ENCODE peak calls at places on chromosome 21, in nine cellular contexts. B is GM23248; P is SW480; X is heart right ventricle; T is activated naive CD4-positive, alpha-beta T cell treated with anti-CD3 and anti-CD28 coated beads, Interleukin-2, amount 50 U/mL, for 72 hours; Y is effector memory CD8-positive, alpha-beta T cell; A is NCI-H187 treated with DMSO at 0.1 percent for 48 hours; L is substantia nigra; E is NAMALWA. I is an unnamed sample.

GRCh38 chr21:42278750-42279149 is 36.5 kb downstream of the TFF3 start:
- DNase-seq in B (no peak), P (no peak), X (no peak), T (no peak), Y (no peak), A (no peak), L (no peak), E (no peak), I (no peak)

GRCh38 chr21:38264581-38264980 is 7.8 kb downstream of the KCNJ15 start:
- DNase-seq in B (no peak), P (no peak), X (no peak), T (no peak), Y (no peak), A (no peak), L (no peak), E (no peak), I (no peak)

GRCh38 chr21:46035809-46036695 is 54.5 kb downstream of the COL6A1 start:
- DNase-seq in B (peak; percentile 89), P (no peak), X (peak; percentile 80), T (no peak), Y (no peak), A (no peak), L (no peak), E (no peak), I (no peak)

GRCh38 chr21:39885119-39885848 is 18.0 kb downstream of the PCP4 start:
- DNase-seq in B (no peak), P (peak; percentile 14), X (peak; percentile 46), T (no peak), Y (no peak), A (peak; percentile 82), L (peak; percentile 18), E (peak; percentile 16), I (no peak)

GRCh38 chr21:38766987-38767722 is 38.6 kb upstream of the ETS2 start:
- DNase-seq in B (no peak), P (no peak), X (no peak), T (peak; percentile 67), Y (peak; percentile 30), A (no peak), L (no peak), E (peak; percentile 84), I (peak; percentile 84)

GRCh38 chr21:14916676-14917141 is 148.1 kb downstream of the NRIP1 start:
- DNase-seq in B (no peak), P (no peak), X (no peak), T (no peak), Y (no peak), A (no peak), L (no peak), E (no peak), I (no peak)

GRCh38 chr21:46509760-46510159 is 51.1 kb downstream of the DIP2A start:
- DNase-seq in B (no peak), P (no peak), X (no peak), T (no peak), Y (no peak), A (no peak), L (no peak), E (no peak), I (no peak)

GRCh38 chr21:27564684-27565280 is 597.9 kb upstream of the ADAMTS5 start:
- DNase-seq in B (peak; percentile 55), P (peak; percentile 66), X (peak; percentile 43), T (no peak), Y (no peak), A (no peak), L (no peak), E (peak; percentile 42), I (no peak)

GRCh38 chr21:44467859-44468195 is 12.5 kb downstream of the LRRC3 start:
- DNase-seq in B (no peak), P (no peak), X (no peak), T (no peak), Y (no peak), A (no peak), L (no peak), E (no peak), I (no peak)

GRCh38 chr21:29849735-29850176 is 90.0 kb downstream of the GRIK1 start:
- DNase-seq in B (peak; percentile 76), P (peak; percentile 72), X (peak; percentile 39), T (no peak), Y (no peak), A (no peak), L (peak; percentile 8), E (peak; percentile 81), I (no peak)

GRCh38 chr21:34008618-34009017 is 64.8 kb upstream of the MRPS6 start:
- DNase-seq in B (no peak), P (no peak), X (no peak), T (peak; percentile 84), Y (no peak), A (no peak), L (no peak), E (no peak), I (no peak)

GRCh38 chr21:29228306-29228705 is 70.4 kb upstream of the BACH1 start:
- DNase-seq in B (no peak), P (no peak), X (no peak), T (no peak), Y (no peak), A (no peak), L (no peak), E (no peak), I (no peak)

GRCh38 chr21:27631471-27631870 is 664.6 kb upstream of the ADAMTS5 start:
- DNase-seq in B (peak; percentile 55), P (no peak), X (no peak), T (no peak), Y (no peak), A (no peak), L (no peak), E (no peak), I (no peak)

GRCh38 chr21:37430184-37430821 is 63.7 kb downstream of the DYRK1A start:
- DNase-seq in B (no peak), P (no peak), X (no peak), T (no peak), Y (no peak), A (no peak), L (no peak), E (no peak), I (no peak)

GRCh38 chr21:36719614-36720013 is 20.7 kb downstream of the SIM2 start:
- DNase-seq in B (no peak), P (peak; percentile 92), X (no peak), T (no peak), Y (no peak), A (no peak), L (no peak), E (no peak), I (no peak)

GRCh38 chr21:34897828-34898227 is 151.3 kb downstream of the RUNX1 start:
- DNase-seq in B (no peak), P (no peak), X (no peak), T (no peak), Y (no peak), A (no peak), L (no peak), E (no peak), I (no peak)

GRCh38 chr21:35643176-35643575 is 417.1 kb downstream of the SETD4 start:
- DNase-seq in B (no peak), P (no peak), X (no peak), T (no peak), Y (no peak), A (no peak), L (no peak), E (no peak), I (no peak)

GRCh38 chr21:43365611-43366426 is 61.1 kb downstream of the SIK1 start:
- DNase-seq in B (no peak), P (no peak), X (no peak), T (no peak), Y (no peak), A (no peak), L (no peak), E (no peak), I (no peak)

GRCh38 chr21:37060296-37060695 is 12.6 kb downstream of the PIGP start:
- DNase-seq in B (peak; percentile 98), P (peak; percentile 95), X (peak; percentile 27), T (no peak), Y (no peak), A (peak; percentile 97), L (no peak), E (peak; percentile 32), I (peak; percentile 90)

GRCh38 chr21:32070693-32071330 is 198.0 kb downstream of the HUNK start:
- DNase-seq in B (no peak), P (no peak), X (no peak), T (no peak), Y (no peak), A (no peak), L (no peak), E (no peak), I (no peak)

GRCh38 chr21:16420086-16420724 is 690.4 kb downstream of the USP25 start:
- DNase-seq in B (peak; percentile 14), P (no peak), X (peak; percentile 64), T (no peak), Y (no peak), A (no peak), L (no peak), E (no peak), I (no peak)

GRCh38 chr21:45551316-45551715 is 9.1 kb upstream of the SLC19A1 start:
- DNase-seq in B (peak; percentile 83), P (peak; percentile 75), X (no peak), T (no peak), Y (no peak), A (no peak), L (no peak), E (no peak), I (no peak)

GRCh38 chr21:46667191-46667734 is 31.8 kb downstream of the PRMT2 start:
- DNase-seq in B (peak; percentile 43), P (peak; percentile 66), X (no peak), T (no peak), Y (no peak), A (no peak), L (no peak), E (no peak), I (peak; percentile 12)

GRCh38 chr21:45441431-45442255 is 36.7 kb downstream of the COL18A1 start:
- DNase-seq in B (no peak), P (no peak), X (no peak), T (no peak), Y (no peak), A (no peak), L (no peak), E (no peak), I (no peak)

GRCh38 chr21:42629856-42630410 is 23.5 kb upstream of the PDE9A start:
- DNase-seq in B (no peak), P (no peak), X (no peak), T (no peak), Y (no peak), A (no peak), L (no peak), E (no peak), I (no peak)

GRCh38 chr21:45995686-45996179 is 14.2 kb downstream of the COL6A1 start:
- DNase-seq in B (peak; percentile 54), P (peak; percentile 42), X (peak; percentile 3), T (peak; percentile 51), Y (no peak), A (no peak), L (no peak), E (no peak), I (no peak)

GRCh38 chr21:43778469-43779335 is 2.6 kb upstream of the CSTB start:
- DNase-seq in B (no peak), P (peak; percentile 52), X (no peak), T (no peak), Y (no peak), A (no peak), L (no peak), E (no peak), I (no peak)

GRCh38 chr21:44544566-44544965 is 4.6 kb upstream of the KRTAP10-1 start:
- DNase-seq in B (no peak), P (no peak), X (no peak), T (no peak), Y (no peak), A (no peak), L (no peak), E (no peak), I (no peak)

GRCh38 chr21:17527240-17527639 is 14.4 kb downstream of the CXADR start:
- DNase-seq in B (peak; percentile 33), P (no peak), X (no peak), T (no peak), Y (no peak), A (no peak), L (no peak), E (no peak), I (no peak)

GRCh38 chr21:43771199-43771675 is 4.9 kb downstream of the CSTB start:
- DNase-seq in B (no peak), P (no peak), X (no peak), T (no peak), Y (no peak), A (no peak), L (no peak), E (no peak), I (no peak)

GRCh38 chr21:38955495-38955894 is 149.8 kb downstream of the ETS2 start:
- DNase-seq in B (peak; percentile 90), P (no peak), X (peak; percentile 53), T (no peak), Y (no peak), A (no peak), L (no peak), E (no peak), I (no peak)